ENCODE peak calls at places on chromosomes 4 and X, in four cellular contexts. R, D, U and M are unnamed samples.

GRCh38 chrX:130523460-130524394 is 121.9 kb downstream of the RBMX2 start:
- DNase-seq in R (no peak), D (peak), U (no peak), M (peak)

GRCh38 chrX:131895807-131896206 is 127.3 kb upstream of the STK26 start:
- DNase-seq in R (no peak), U (no peak), D (no peak), M (no peak)

GRCh38 chr4:60582167-60582566 is 618.0 kb upstream of the ADGRL3 start:
- DNase-seq in D (no peak), U (no peak), R (no peak), M (no peak)

GRCh38 chrX:107293056-107293455 is 86.6 kb downstream of the DNAAF6 start:
- DNase-seq in U (no peak), D (no peak), R (no peak), M (no peak)

GRCh38 chrX:108304210-108304609 is 134.0 kb downstream of the COL4A6 start:
- DNase-seq in R (no peak), D (peak), U (no peak), M (no peak)

GRCh38 chrX:31126205-31126604 is 54.4 kb upstream of the FTHL17 start:
- DNase-seq in D (no peak), U (no peak), R (no peak), M (no peak)

GRCh38 chrX:48616575-48616974 is 19.3 kb downstream of the WDR13 start:
- DNase-seq in R (no peak), D (no peak), U (no peak), M (peak)

GRCh38 chrX:65463550-65463949 is 71.0 kb downstream of the LAS1L start:
- DNase-seq in D (no peak), U (no peak), R (no peak), M (peak)

GRCh38 chrX:56588397-56589188 is 25.2 kb downstream of the UBQLN2 start:
- DNase-seq in R (no peak), D (no peak), U (no peak), M (no peak)

GRCh38 chr4:10123227-10124101 is 6.9 kb upstream of the WDR1 start:
- DNase-seq in R (peak), U (no peak), D (no peak), M (peak)

GRCh38 chrX:108892501-108892900 is 156.1 kb upstream of the IRS4 start:
- DNase-seq in R (no peak), D (no peak), U (no peak), M (no peak)

GRCh38 chr4:163591614-163592020 is 97.1 kb downstream of the TMA16 start:
- DNase-seq in D (no peak), U (peak), R (no peak), M (no peak)
- TF ChIP-seq ETV6 in D (no peak), U (no peak), R (no peak), M (no peak)

DNA sequence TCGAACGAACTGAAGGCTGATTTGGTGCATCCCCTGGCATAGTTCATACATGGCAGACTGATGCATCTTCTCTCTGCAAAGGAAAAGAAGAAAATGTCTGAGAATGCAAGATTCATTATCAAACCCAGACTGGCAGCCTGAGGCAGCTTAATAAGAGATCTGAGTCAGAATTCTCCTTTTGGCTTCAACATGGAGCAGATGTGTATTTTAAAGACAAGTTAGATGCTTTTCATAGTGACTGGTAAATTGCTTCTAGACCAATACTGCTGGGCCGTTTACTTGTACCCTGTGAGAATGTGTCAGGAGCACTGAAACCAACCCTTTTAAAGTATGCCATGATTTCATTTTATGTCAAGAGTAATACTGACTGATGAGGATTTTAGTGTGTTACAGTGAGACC is 322.0 kb downstream of the NR3C2 start:
- DNase-seq in D (no peak), R (no peak), U (no peak), M (no peak)
- TF ChIP-seq MAX in D (no peak), R (no peak), U (no peak), M (no peak)

DNA sequence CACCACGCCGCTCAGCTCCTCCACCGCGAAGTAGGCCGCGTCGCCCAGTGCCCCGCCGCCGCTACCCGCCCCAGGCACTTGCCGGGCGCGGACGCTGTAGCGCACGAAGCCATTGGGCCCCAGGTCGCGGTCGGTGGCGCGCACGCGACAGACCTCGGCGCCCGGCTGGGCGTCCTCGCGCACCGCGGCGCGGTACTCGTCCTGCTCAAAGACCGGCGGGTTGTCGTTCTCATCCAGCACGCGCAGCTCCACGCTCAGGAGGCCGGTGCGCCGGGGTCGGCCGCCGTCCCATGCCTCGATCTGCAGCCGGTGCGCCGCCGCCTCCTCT is 1.4 kb downstream of the DCHS2 start:
- DNase-seq in R (no peak), U (no peak), D (no peak), M (no peak)
- TF ChIP-seq ETV6 in R (no peak), U (no peak), D (no peak), M (no peak)

GRCh38 chr4:85039526-85039925 is 73.0 kb upstream of the WDFY3 start:
- DNase-seq in R (no peak), U (no peak), D (no peak), M (no peak)
- TF ChIP-seq MAX in R (no peak), U (no peak), D (no peak), M (no peak)

GRCh38 chrX:17403231-17403691 is 28.3 kb downstream of the NHS start:
- DNase-seq in U (no peak), R (no peak), D (no peak), M (no peak)
- TF ChIP-seq ETV6 in U (no peak), R (no peak), D (no peak), M (no peak)